ENCODE peak calls at places on chromosomes 7 and 10, in ten cellular contexts. T is Panc1, E is HCT116, L is endothelial cell of umbilical vein, O is colonic mucosa, G is upper lobe of right lung, S is PC-3, W is lower lobe of right lung, J is SK-N-MC, B is IMR-90. X is an unnamed sample.
A peak's percentile ranks its signal among the peaks of the same experiment; 100 is the strongest.

GRCh38 chr7:102061981-102062390 is 224.7 kb upstream of the SH2B2 start:
- DNase-seq in O (no peak), L (no peak), T (no peak), W (peak; percentile 68), J (no peak), G (peak; percentile 73), E (no peak), B (peak; percentile 46), S (no peak), X (no peak)

GRCh38 chr7:43193905-43194304 is 81.5 kb downstream of the HECW1 start:
- DNase-seq in T (no peak), O (no peak), G (no peak), S (peak; percentile 56), B (no peak), J (no peak), W (no peak), E (no peak), L (no peak), X (no peak)

GRCh38 chr10:29737209-29737565 is 102.4 kb upstream of the SVIL start:
- DNase-seq in W (no peak), O (no peak), T (no peak), L (no peak), E (no peak), S (no peak), B (no peak), J (no peak), G (no peak), X (no peak)

GRCh38 chr7:40027545-40027944 is 77.5 kb downstream of the CDK13 start:
- DNase-seq in B (no peak), S (no peak), J (no peak), O (no peak), W (no peak), L (no peak), G (no peak), T (no peak), E (no peak), X (no peak)

GRCh38 chr7:89104748-89105685 is 309.5 kb upstream of the TEX47 start:
- DNase-seq in L (no peak), B (no peak), G (no peak), W (no peak), O (no peak), S (peak; percentile 70), E (no peak), T (no peak), J (no peak), X (no peak)

GRCh38 chr7:155412416-155413253 is 45.3 kb upstream of the EN2 start:
- DNase-seq in S (peak; percentile 57), W (peak; percentile 66), O (peak; percentile 60), L (peak; percentile 23), B (peak; percentile 6), E (peak; percentile 47), J (no peak), G (peak; percentile 74), T (peak; percentile 22), X (peak; percentile 17)

GRCh38 chr10:102868976-102869289 is 337 bp upstream of the AS3MT start:
- DNase-seq in G (no peak), W (no peak), T (no peak), E (no peak), O (no peak), L (no peak), S (no peak), B (no peak), J (no peak), X (no peak)

GRCh38 chr10:68171539-68172080 is 60.3 kb downstream of the ATOH7 start:
- DNase-seq in S (no peak), L (no peak), T (no peak), J (no peak), G (no peak), B (no peak), E (no peak), W (no peak), O (no peak), X (no peak)

DNA sequence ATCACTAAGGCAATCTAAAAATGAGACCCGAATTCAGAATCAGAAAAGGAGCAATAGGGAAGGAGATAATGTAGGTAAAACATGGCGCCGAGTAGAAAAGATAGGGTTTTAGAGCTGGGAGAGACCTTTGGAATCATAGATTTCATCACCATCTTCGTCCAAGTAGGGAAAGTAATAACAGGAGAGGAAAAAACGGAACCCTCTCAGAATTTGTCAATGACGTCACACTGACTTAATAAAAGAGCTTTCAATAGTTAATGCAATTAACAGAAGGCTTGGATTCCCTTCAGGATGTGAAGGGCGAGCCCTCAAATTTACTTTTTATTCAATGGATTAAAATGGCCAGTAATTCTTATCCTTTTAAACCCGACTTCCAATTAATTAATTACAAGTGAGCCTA is 959 bp upstream of the UBN2 start:
- DNase-seq in J (no peak), T (no peak), S (no peak), G (no peak), L (no peak), B (no peak), O (no peak), W (no peak), E (no peak), X (no peak)
- H3K27ac ChIP-seq in J (no peak overlapping the region), T (peak overlapping the region; percentile 78), S (no peak overlapping the region), G (peak overlapping the region; percentile 86), L (no peak overlapping the region), B (no peak overlapping the region), O (peak overlapping the region; percentile 95), W (peak overlapping the region; percentile 94), E (no peak overlapping the region), X (peak overlapping the region; percentile 88)

DNA sequence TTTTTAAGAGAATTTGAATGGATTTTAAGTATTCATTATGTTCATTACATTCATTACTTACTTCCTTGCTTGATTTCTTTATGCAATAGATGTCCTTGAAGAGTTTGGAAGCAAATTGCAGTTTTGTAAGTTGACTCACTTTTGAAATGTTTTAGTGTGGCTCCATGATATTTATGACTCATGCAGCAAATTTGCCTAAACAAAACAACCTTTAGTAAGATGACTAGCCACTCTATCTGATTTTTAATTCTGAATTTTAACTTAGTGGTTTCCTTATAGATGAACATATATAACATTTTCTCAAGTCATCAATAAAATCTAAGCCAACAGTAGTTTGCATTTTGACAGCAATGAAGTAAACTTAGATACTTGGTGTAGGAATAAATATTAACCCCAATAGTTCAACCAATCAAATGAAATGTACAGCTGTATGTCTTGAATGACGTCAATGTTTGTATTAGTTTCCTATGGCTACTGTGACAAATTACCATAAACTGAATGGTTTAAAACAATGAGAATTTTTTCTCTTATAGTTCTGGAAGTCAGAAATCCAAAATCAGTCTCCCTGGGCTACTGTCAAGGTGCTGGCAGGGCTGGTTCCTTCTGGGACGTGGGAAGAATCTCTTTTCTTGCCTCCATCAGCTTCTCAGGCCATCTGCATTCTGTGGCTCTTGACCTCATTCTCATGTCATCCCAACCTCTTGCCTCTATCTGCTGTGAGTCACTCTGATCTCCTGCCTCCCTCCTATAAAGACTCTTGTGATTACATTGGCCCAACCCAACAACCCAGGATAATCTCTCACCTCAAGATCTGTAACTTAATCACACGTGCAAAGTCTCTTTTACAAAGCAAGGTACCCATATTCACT is 73.4 kb downstream of the AHR start:
- DNase-seq in O (peak; percentile 24), G (no peak), T (peak; percentile 98), W (no peak), E (peak; percentile 57), L (peak; percentile 90), J (no peak), B (peak; percentile 99), S (peak; percentile 90), X (peak; percentile 85)
- H3K27ac ChIP-seq in O (no peak overlapping the region), G (peak overlapping the region; percentile 84), T (peak overlapping the region; percentile 59), W (peak overlapping the region; percentile 78), E (peak overlapping the region; percentile 49), L (peak overlapping the region; percentile 95), J (no peak overlapping the region), B (peak overlapping the region; percentile 100), S (peak overlapping the region; percentile 93), X (peak overlapping the region; percentile 87)

GRCh38 chr7:1172666-1173523 is 12.9 kb upstream of the ZFAND2A start:
- DNase-seq in J (no peak), T (no peak), S (no peak), E (no peak), L (no peak), G (no peak), O (no peak), W (no peak), B (no peak), X (no peak)

GRCh38 chr7:1168422-1168821 is 8.4 kb upstream of the ZFAND2A start:
- DNase-seq in B (no peak), W (no peak), T (no peak), L (no peak), G (no peak), S (no peak), E (no peak), O (no peak), J (no peak), X (no peak)

GRCh38 chr7:1164436-1164835 is 4.4 kb upstream of the ZFAND2A start:
- DNase-seq in G (no peak), J (no peak), W (peak; percentile 41), E (no peak), B (no peak), L (no peak), T (no peak), O (no peak), S (no peak), X (no peak)

GRCh38 chr7:1170741-1171501 is 10.9 kb upstream of the ZFAND2A start:
- DNase-seq in J (no peak), W (no peak), S (no peak), G (no peak), T (no peak), B (no peak), O (no peak), E (no peak), L (no peak), X (no peak)

DNA sequence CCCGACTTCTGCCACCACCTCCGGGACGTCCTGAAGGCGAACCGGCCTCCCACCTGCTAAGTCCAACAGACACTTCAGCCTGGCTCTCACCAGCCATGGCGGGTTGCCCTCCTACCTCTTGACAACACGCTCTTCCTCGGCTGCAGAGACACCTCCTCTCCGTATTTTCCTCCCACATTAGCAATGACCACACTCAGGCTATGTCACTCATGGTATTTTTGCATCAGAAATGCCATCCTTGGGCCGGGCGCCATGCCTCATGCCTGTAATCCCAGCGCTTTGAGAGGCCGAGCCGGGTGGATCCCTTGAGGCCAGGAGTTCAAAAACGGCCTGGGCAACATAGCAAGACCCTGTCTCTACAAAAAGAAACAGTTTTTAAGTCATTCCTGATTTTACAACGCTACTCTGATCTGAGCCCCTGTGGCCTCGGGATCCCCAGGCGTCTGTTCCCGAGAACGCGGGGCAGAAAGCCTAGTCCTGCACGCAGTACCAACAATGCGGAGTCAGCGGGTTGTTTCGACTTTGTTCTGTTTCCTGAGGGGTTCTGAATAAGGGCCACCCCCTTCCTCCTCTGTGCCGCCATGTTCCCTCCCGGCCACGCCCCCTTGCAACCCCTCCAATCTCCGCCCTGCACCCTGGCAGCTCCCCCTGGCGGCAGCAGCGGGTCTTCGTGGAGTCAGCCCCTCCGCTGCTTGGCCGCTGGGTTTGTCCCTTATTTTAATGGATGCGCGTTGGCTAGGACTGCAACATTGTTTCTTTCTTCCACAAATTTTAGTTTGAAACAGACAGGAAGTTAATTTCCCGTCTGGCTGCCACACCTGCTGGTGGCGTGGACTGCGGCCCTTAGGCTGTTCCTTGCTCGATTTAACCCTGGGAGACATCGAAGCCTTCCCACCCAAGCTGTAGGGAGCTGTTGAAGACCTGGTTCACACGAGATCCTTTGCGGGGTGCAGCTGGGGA is 9.7 kb upstream of the ZFAND2A start:
- DNase-seq in J (no peak), T (no peak), O (peak; percentile 82), G (peak; percentile 93), L (peak; percentile 90), B (no peak), E (no peak), W (peak; percentile 90), S (peak; percentile 36), X (peak; percentile 75)
- H3K27ac ChIP-seq in J (peak overlapping the region; percentile 83), T (no peak overlapping the region), O (no peak overlapping the region), G (no peak overlapping the region), L (peak overlapping the region; percentile 16), B (no peak overlapping the region), E (no peak overlapping the region), W (peak overlapping the region; percentile 62), S (no peak overlapping the region), X (peak overlapping the region; percentile 22)

DNA sequence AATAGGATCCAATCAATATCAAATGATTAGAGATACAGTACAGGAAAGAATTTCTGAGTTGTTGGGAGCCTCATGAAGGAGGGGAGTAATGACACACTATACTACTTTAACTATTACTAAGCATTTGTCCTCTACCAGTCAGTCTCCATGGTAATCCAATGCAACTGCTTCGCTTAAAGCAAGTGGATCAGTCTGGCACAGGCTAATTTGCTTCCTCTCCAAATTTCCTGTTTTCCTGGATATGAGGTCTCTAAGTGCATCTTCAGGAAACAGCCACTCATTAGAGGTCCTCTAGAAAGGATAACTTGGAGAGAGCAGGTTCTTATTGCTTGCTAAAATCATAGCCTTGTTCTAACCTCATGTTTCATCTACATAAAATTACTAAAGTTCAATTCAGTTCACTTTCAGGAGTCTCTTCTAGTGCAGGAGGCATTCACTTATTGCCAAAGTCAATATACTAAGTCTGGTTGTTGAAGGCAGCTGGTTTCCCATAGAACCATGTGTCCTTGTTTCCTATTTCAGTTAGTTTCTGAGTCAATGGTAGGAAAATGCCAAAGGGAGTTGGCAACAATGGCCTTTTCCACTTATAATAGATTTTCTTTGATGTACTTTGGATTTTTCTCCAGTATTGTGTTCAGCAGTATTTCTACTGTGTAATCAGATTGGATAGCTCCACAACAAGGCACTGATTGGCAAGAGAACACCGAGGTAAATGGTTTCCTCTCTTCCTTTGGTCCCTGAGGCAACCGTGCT is 8.2 kb upstream of the SEPTIN7 start:
- DNase-seq in W (no peak), T (no peak), S (no peak), G (no peak), O (no peak), E (no peak), L (peak; percentile 91), J (peak; percentile 90), B (peak; percentile 6), X (no peak)
- H3K27ac ChIP-seq in W (no peak overlapping the region), T (no peak overlapping the region), S (no peak overlapping the region), G (no peak overlapping the region), O (no peak overlapping the region), E (no peak overlapping the region), L (peak overlapping the region; percentile 40), J (no peak overlapping the region), B (no peak overlapping the region), X (no peak overlapping the region)

X was measured in RWPE1.